ENCODE peak calls at places on chromosome 4, in four cellular contexts. O is adipocyte, M is WERI-Rb-1, H is cardiac fibroblast. Y is an unnamed sample.

GRCh38 chr4:134215636-134216340 is 14.2 kb upstream of the PABPC4L start:
- DNase-seq in O (no peak), M (no peak), H (peak), Y (no peak)

GRCh38 chr4:180808862-180809261 is 1434.3 kb upstream of the TENM3 start:
- DNase-seq in O (no peak), M (no peak), H (no peak), Y (no peak)

GRCh38 chr4:118352843-118353373 is at the start of gene PRSS12:
- DNase-seq in H (peak), O (peak), M (peak), Y (no peak)

GRCh38 chr4:169791064-169791463 is 33.3 kb upstream of the HPF1 start:
- DNase-seq in H (no peak), M (no peak), O (peak), Y (no peak)

GRCh38 chr4:53830511-53830910 is 233.9 kb downstream of the CHIC2 start:
- DNase-seq in O (no peak), H (no peak), M (no peak), Y (no peak)

GRCh38 chr4:146477054-146477453 is 44.7 kb downstream of the SLC10A7 start:
- DNase-seq in M (no peak), H (peak), O (peak), Y (no peak)

GRCh38 chr4:83149885-83150562 is 35.5 kb upstream of the PLAC8 start:
- DNase-seq in H (peak), O (no peak), M (no peak), Y (no peak)

GRCh38 chr4:155025762-155026457 is 182.5 kb upstream of the NPY2R start:
- DNase-seq in O (no peak), H (peak), M (peak), Y (peak)

GRCh38 chr4:27278615-27279014 is 418.0 kb downstream of the STIM2 start:
- DNase-seq in M (no peak), O (peak), H (no peak), Y (peak)

Y was measured in stromal cell of bone marrow.